ENCODE peak calls at places on chromosomes 2 and 18, in four cellular contexts. U, F, J and V are unnamed samples.

GRCh38 chr2:177161741-177162440 is 50.7 kb upstream of the HNRNPA3 start:
- DNase-seq in J (no peak), U (peak), F (no peak), V (no peak)

GRCh38 chr2:206275274-206276160 is 1.1 kb downstream of the ZDBF2 start:
- DNase-seq in F (no peak), J (peak), U (no peak), V (no peak)

GRCh38 chr2:224885295-224885694 is 157.0 kb downstream of the DOCK10 start:
- DNase-seq in U (no peak), F (no peak), J (no peak), V (no peak)

GRCh38 chr2:174217883-174218282 is 30.4 kb downstream of the OLA1 start:
- DNase-seq in F (no peak), U (no peak), J (no peak), V (no peak)

GRCh38 chr18:77130229-77131099 is 2.1 kb downstream of the MBP start:
- DNase-seq in F (no peak), J (no peak), U (peak), V (no peak)

GRCh38 chr2:205768815-205769493 is 86.7 kb downstream of the NRP2 start:
- DNase-seq in F (no peak), J (peak), U (no peak), V (no peak)

GRCh38 chr2:239762742-239763269 is 262.3 kb downstream of the NDUFA10 start:
- DNase-seq in U (no peak), F (no peak), J (no peak), V (no peak)

GRCh38 chr2:235162070-235162469 is 210.3 kb downstream of the SH3BP4 start:
- DNase-seq in F (no peak), U (no peak), J (no peak), V (no peak)

GRCh38 chr2:189370719-189371118 is 70.6 kb upstream of the WDR75 start:
- DNase-seq in J (peak), F (no peak), U (no peak), V (no peak)

GRCh38 chr2:57981369-57981768 is 65.2 kb upstream of the VRK2 start:
- DNase-seq in U (no peak), J (peak), F (no peak), V (no peak)

GRCh38 chr2:240319855-240320560 is 115.5 kb upstream of the GPC1 start:
- DNase-seq in F (no peak), U (no peak), J (peak), V (no peak)

GRCh38 chr2:229410312-229410711 is 139.2 kb upstream of the PID1 start:
- DNase-seq in U (no peak), F (no peak), J (no peak), V (no peak)

GRCh38 chr2:78418041-78418440 is 607.5 kb upstream of the REG3G start:
- DNase-seq in J (no peak), U (no peak), F (no peak), V (no peak)

GRCh38 chr18:12361770-12362378 is 15.2 kb downstream of the AFG3L2 start:
- DNase-seq in J (no peak), U (peak), F (no peak), V (no peak)

GRCh38 chr2:205590759-205591158 is 91.5 kb upstream of the NRP2 start:
- DNase-seq in F (no peak), J (peak), U (no peak), V (no peak)

GRCh38 chr2:48482774-48483173 is 47.2 kb upstream of the STON1 start:
- DNase-seq in F (no peak), U (no peak), J (peak), V (no peak)

GRCh38 chr2:241437148-241437547 is 71.2 kb downstream of the STK25 start:
- DNase-seq in U (no peak), J (no peak), F (no peak), V (no peak)

GRCh38 chr2:21779786-21780185 is 656.0 kb downstream of the TDRD15 start:
- DNase-seq in J (no peak), F (no peak), U (no peak), V (no peak)

GRCh38 chr2:10770956-10771750 is 41.4 kb downstream of the PDIA6 start:
- DNase-seq in U (no peak), F (no peak), J (no peak), V (no peak)

GRCh38 chr2:120761164-120761861 is 25.6 kb downstream of the GLI2 start:
- DNase-seq in F (peak), J (no peak), U (no peak), V (no peak)

GRCh38 chr2:155404433-155405002 is 706.0 kb downstream of the KCNJ3 start:
- DNase-seq in J (no peak), F (no peak), U (no peak), V (no peak)

GRCh38 chr2:174663572-174663971 is 66.0 kb upstream of the WIPF1 start:
- DNase-seq in J (peak), F (no peak), U (no peak), V (no peak)

GRCh38 chr2:63790913-63791312 is 50.8 kb upstream of the UGP2 start:
- DNase-seq in U (no peak), F (no peak), J (peak), V (no peak)

GRCh38 chr18:79685971-79686370 is 6.4 kb downstream of the CTDP1 start:
- DNase-seq in J (no peak), U (no peak), F (no peak), V (no peak)

GRCh38 chr18:7729858-7730257 is 162.7 kb downstream of the PTPRM start:
- DNase-seq in J (no peak), U (no peak), F (no peak), V (no peak)

GRCh38 chr18:57833441-57834101 is 30.5 kb upstream of the ATP8B1 start:
- DNase-seq in F (no peak), U (peak), J (no peak), V (no peak)

GRCh38 chr18:66819235-66819634 is 215.3 kb upstream of the CDH19 start:
- DNase-seq in U (no peak), F (no peak), J (no peak), V (no peak)

GRCh38 chr2:227462463-227462951 is 9.4 kb upstream of the AGFG1 start:
- DNase-seq in J (no peak), U (peak), F (no peak), V (no peak)

GRCh38 chr2:208360259-208361076 is 46.1 kb upstream of the PTH2R start:
- DNase-seq in F (no peak), J (no peak), U (no peak), V (no peak)

GRCh38 chr2:6410265-6410664 is 455.4 kb downstream of the CMPK2 start:
- DNase-seq in U (no peak), J (no peak), F (no peak), V (no peak)